ENCODE peak calls at places on chromosomes 3 and 15, in five cellular contexts. E, S, J, F and V are unnamed samples.

GRCh38 chr3:125437631-125438435 is 62.7 kb upstream of the ZNF148 start:
- DNase-seq in J (peak), F (peak), E (peak), S (peak), V (peak)

GRCh38 chr3:40009991-40010390 is 200.6 kb downstream of the MYRIP start:
- DNase-seq in S (no peak), F (no peak), J (no peak), E (no peak), V (no peak)

GRCh38 chr15:98715890-98716443 is 67.6 kb downstream of the IGF1R start:
- DNase-seq in J (no peak), E (no peak), F (no peak), S (no peak), V (no peak)

GRCh38 chr3:24521306-24522154 is 26.9 kb upstream of the THRB start:
- DNase-seq in J (peak), E (no peak), S (peak), F (no peak), V (peak)

GRCh38 chr3:29465836-29466235 is 185.0 kb downstream of the RBMS3 start:
- DNase-seq in S (no peak), E (peak), F (peak), J (no peak), V (peak)

GRCh38 chr3:31908391-31909097 is 72.5 kb downstream of the OSBPL10 start:
- DNase-seq in F (no peak), S (no peak), J (no peak), E (no peak), V (peak)

GRCh38 chr3:15428539-15428938 is 1.1 kb downstream of the EAF1 start:
- DNase-seq in F (peak), S (no peak), E (peak), J (no peak), V (peak)

GRCh38 chr15:91473894-91474293 is 373.8 kb downstream of the SV2B start:
- DNase-seq in J (no peak), F (peak), E (peak), S (no peak), V (peak)

GRCh38 chr15:41746802-41747201 is 27.5 kb upstream of the MAPKBP1 start:
- DNase-seq in F (peak), S (no peak), E (peak), J (no peak), V (peak)

GRCh38 chr15:84398763-84399701 is 163.5 kb downstream of the GOLGA6L4 start:
- DNase-seq in E (no peak), F (no peak), S (peak), J (no peak), V (no peak)

GRCh38 chr3:127694467-127695215 is 21.9 kb downstream of the ABTB1 start:
- DNase-seq in E (no peak), J (no peak), S (peak), F (no peak), V (peak)

GRCh38 chr3:10743366-10744097 is 72.5 kb upstream of the SLC6A11 start:
- DNase-seq in F (no peak), J (no peak), S (no peak), E (no peak), V (no peak)

GRCh38 chr3:146187334-146187950 is 26.5 kb upstream of the PLOD2 start:
- DNase-seq in F (no peak), S (no peak), E (peak), J (no peak), V (peak)

GRCh38 chr15:68113751-68114150 is 59.6 kb downstream of the PIAS1 start:
- DNase-seq in F (no peak), S (no peak), E (no peak), J (no peak), V (no peak)

GRCh38 chr3:142735462-142735861 is 11.6 kb downstream of the TRPC1 start:
- DNase-seq in E (no peak), J (no peak), F (no peak), S (no peak), V (no peak)

GRCh38 chr15:84816694-84817460 is at the start of gene ALPK3:
- DNase-seq in F (no peak), E (no peak), S (peak), J (peak), V (no peak)

GRCh38 chr3:88263417-88264116 is 113.8 kb downstream of the C3orf38 start:
- DNase-seq in J (no peak), S (no peak), E (no peak), F (no peak), V (no peak)

GRCh38 chr3:124529826-124530571 is 200.3 kb upstream of the UMPS start:
- DNase-seq in E (no peak), J (no peak), S (no peak), F (no peak), V (no peak)

GRCh38 chr3:52119056-52119455 is 35.2 kb downstream of the POC1A start:
- DNase-seq in S (no peak), F (no peak), J (no peak), E (no peak), V (no peak)

GRCh38 chr3:41961061-41961749 is 698 bp downstream of the ULK4 start:
- DNase-seq in E (peak), F (peak), J (peak), S (peak), V (peak)

GRCh38 chr3:124878561-124879394 is 8.4 kb downstream of the ITGB5 start:
- DNase-seq in J (no peak), E (peak), S (no peak), F (peak), V (peak)

GRCh38 chr3:139288266-139288821 is 55.5 kb upstream of the MRPS22 start:
- DNase-seq in E (no peak), S (peak), J (peak), F (no peak), V (no peak)

GRCh38 chr3:4999626-5000184 is 20.5 kb downstream of the BHLHE40 start:
- DNase-seq in E (no peak), J (no peak), F (peak), S (no peak), V (peak)

GRCh38 chr15:101648356-101648755 is 3.8 kb downstream of the TM2D3 start:
- DNase-seq in J (no peak), F (no peak), E (no peak), S (no peak), V (no peak)

GRCh38 chr15:90881978-90882721 is 2.2 kb upstream of the FES start:
- DNase-seq in F (no peak), S (no peak), E (no peak), J (no peak), V (no peak)

GRCh38 chr3:31004025-31004678 is 109.7 kb upstream of the GADL1 start:
- DNase-seq in F (peak), E (peak), S (no peak), J (no peak), V (peak)

GRCh38 chr3:117700573-117701360 is 991.2 kb downstream of the TUSC7 start:
- DNase-seq in F (no peak), S (no peak), E (no peak), J (no peak), V (no peak)

GRCh38 chr15:85649372-85649771 is 145.4 kb downstream of the KLHL25 start:
- DNase-seq in E (peak), F (peak), J (no peak), S (no peak), V (peak)

GRCh38 chr3:184258926-184259325 is 2.4 kb downstream of the CAMK2N2 start:
- DNase-seq in S (no peak), J (no peak), E (no peak), F (no peak), V (no peak)

GRCh38 chr3:122310361-122310760 is 14.7 kb upstream of the CSTA start:
- DNase-seq in S (no peak), F (peak), E (no peak), J (no peak), V (peak)

GRCh38 chr15:67137319-67137718 is 71.9 kb downstream of the SMAD3 start:
- DNase-seq in E (no peak), S (no peak), J (no peak), F (no peak), V (no peak)

GRCh38 chr3:25117005-25117593 is 311.0 kb upstream of the RARB start:
- DNase-seq in E (no peak), J (no peak), S (no peak), F (no peak), V (no peak)

GRCh38 chr15:70111203-70112017 is 13.7 kb upstream of the TLE3 start:
- DNase-seq in F (peak), J (peak), E (peak), S (peak), V (peak)

GRCh38 chr15:74482661-74483060 is 21.7 kb upstream of the UBL7 start:
- DNase-seq in F (no peak), E (no peak), S (no peak), J (no peak), V (no peak)
- TF ChIP-seq CTCF in F (peak), E (no peak), S (no peak), J (no peak), V (no peak)

GRCh38 chr3:14369675-14370669 is 32.4 kb upstream of the SLC6A6 start:
- DNase-seq in F (no peak), J (no peak), E (no peak), S (no peak), V (peak)
- TF ChIP-seq CTCF in F (peak), J (peak), E (no peak), S (no peak), V (peak)

GRCh38 chr3:194971009-194971408 is 285.3 kb downstream of the FAM43A start:
- DNase-seq in J (no peak), F (no peak), S (no peak), E (no peak), V (no peak)

GRCh38 chr3:194964809-194965208 is 279.1 kb downstream of the FAM43A start:
- DNase-seq in S (no peak), F (no peak), E (no peak), J (no peak), V (peak)

GRCh38 chr3:194970066-194970465 is 284.4 kb downstream of the FAM43A start:
- DNase-seq in J (no peak), S (no peak), E (no peak), F (no peak), V (no peak)

GRCh38 chr3:194971965-194972364 is 286.3 kb downstream of the FAM43A start:
- DNase-seq in J (no peak), F (no peak), S (peak), E (no peak), V (no peak)

GRCh38 chr3:194967126-194968117 is 281.7 kb downstream of the FAM43A start:
- DNase-seq in F (no peak), S (no peak), J (no peak), E (peak), V (no peak)
- TF ChIP-seq CTCF in F (no peak), S (peak), J (no peak), E (peak), V (no peak)

DNA sequence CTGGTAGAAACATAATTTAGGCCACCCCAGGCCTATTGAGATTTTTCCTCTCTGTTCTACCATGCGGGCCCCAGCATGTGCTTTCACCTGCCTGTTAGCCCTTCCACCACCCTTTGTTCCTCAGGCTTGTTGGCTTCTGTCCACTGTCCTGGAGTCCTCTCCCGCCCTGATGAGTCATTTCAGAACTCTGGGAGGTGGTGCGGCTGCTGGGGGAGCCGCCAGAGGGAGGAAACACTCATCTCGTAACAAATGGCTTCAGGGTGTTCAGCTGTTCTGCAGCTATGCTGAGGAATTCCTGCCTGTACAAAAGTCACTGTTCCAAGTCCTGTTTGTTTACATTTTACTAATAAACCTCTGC is 36.3 kb downstream of the LRTM1 start:
- DNase-seq in E (peak), J (no peak), S (peak), F (peak), V (peak)
- TF ChIP-seq CTCF in E (peak), J (peak), S (no peak), F (peak), V (peak)

DNA sequence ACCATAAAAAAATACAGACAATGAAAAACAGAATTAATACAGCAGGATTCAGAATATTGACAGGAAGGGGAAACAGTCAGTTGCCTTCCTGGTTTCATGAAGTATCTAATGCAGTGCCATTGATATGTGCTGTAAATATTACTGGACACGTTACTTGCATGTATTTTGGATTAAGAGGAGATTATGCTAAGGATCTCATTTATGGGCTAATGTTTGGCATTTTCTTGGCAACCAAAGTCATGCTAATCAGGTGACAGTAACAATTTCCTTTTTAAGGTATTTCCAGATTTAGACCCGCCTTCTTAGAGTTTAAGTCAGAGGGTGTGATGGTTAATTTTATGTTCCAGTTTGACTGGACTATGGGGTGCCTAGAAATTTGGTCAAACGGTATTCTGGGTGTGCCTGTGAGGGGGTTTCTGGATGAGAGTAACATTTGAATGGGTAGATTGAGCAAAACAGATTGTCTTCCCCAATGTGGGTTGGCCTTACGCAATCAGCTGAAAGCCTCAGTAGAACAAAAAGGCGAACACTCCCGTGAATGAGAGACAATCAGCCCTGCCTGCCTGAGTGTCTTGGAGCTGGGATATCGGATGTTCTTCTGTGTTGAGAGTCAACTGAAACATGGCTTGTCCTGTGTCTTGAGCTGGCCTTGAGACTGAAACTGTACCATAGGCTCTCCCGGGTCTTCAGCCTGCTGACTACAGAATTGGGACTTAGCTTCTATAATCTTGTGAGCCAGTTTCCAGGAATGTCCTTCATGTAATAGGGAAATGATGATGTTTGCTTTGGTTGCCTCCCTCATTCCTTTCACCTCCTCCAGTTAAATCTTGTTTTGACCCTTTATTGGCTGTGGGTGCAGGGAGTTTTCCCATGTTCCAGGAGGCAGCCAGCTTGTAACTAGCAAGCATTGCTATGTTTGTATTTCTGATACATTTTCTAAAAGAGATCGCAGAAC is 10.5 kb downstream of the SQOR start:
- DNase-seq in S (no peak), E (peak), F (peak), J (no peak), V (peak)
- TF ChIP-seq CTCF in S (no peak), E (no peak), F (no peak), J (no peak), V (no peak)

DNA sequence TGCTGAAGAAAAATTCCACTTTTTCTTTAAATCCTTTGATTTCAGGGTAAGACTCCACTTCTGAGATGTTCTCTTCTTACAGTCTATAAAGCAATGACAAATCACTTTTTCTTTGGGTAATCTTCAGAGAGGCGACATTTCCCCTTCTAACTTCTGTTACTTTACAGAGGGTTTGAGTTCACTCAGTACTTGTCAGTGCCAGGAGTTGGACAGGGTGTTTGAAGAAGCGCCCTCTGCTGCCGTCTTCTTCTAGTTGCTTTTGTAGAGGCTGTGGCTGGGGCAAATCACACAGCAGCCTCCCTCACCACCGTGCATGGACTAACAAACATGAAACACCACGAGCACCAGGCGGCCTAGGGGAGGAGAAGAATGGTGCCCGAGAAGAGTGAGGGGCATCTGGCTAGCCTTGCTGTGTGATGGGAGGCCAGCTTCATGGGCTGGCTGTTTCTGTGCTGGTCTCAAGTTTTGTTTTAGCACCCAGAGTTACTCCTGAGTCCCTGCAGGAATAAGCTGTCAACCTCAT is at the start of gene CD80:
- DNase-seq in J (no peak), E (peak), F (peak), S (peak), V (peak)
- TF ChIP-seq CTCF in J (peak), E (peak), F (peak), S (peak), V (peak)